ENCODE peak calls at places on chromosomes 6 and 20, in ten cellular contexts. One of them, this sample, is unnamed.

GRCh38 chr20:32210206-32210605 is 2.5 kb downstream of the POFUT1 start:
- DNase-seq in heart right ventricle: no peak
- DNase-seq in bronchial epithelial cell: peak; percentile 28
- DNase-seq in cardiac muscle cell: no peak
- DNase-seq in neuronal stem cell: no peak
- DNase-seq in psoas muscle: no peak
- DNase-seq in esophagus muscularis mucosa: no peak
- DNase-seq in heart left ventricle: no peak
- DNase-seq in tibial nerve: no peak
- DNase-seq in uterus: no peak
- DNase-seq in this sample: no peak

GRCh38 chr20:23150304-23151007 is 64.3 kb upstream of the CD93 start:
- DNase-seq in heart right ventricle: no peak
- DNase-seq in bronchial epithelial cell: no peak
- DNase-seq in cardiac muscle cell: no peak
- DNase-seq in neuronal stem cell: no peak
- DNase-seq in psoas muscle: no peak
- DNase-seq in esophagus muscularis mucosa: no peak
- DNase-seq in heart left ventricle: no peak
- DNase-seq in tibial nerve: no peak
- DNase-seq in uterus: no peak
- DNase-seq in this sample: no peak

GRCh38 chr6:12420626-12421025 is 130.5 kb downstream of the EDN1 start:
- DNase-seq in heart right ventricle: no peak
- DNase-seq in bronchial epithelial cell: peak; percentile 82
- DNase-seq in cardiac muscle cell: no peak
- DNase-seq in neuronal stem cell: peak; percentile 11
- DNase-seq in psoas muscle: no peak
- DNase-seq in esophagus muscularis mucosa: no peak
- DNase-seq in heart left ventricle: no peak
- DNase-seq in tibial nerve: no peak
- DNase-seq in uterus: no peak
- DNase-seq in this sample: no peak

GRCh38 chr20:8131598-8132014 is 460 bp upstream of the PLCB1 start:
- DNase-seq in heart right ventricle: peak; percentile 17
- DNase-seq in bronchial epithelial cell: no peak
- DNase-seq in cardiac muscle cell: peak; percentile 69
- DNase-seq in neuronal stem cell: no peak
- DNase-seq in psoas muscle: no peak
- DNase-seq in esophagus muscularis mucosa: no peak
- DNase-seq in heart left ventricle: no peak
- DNase-seq in tibial nerve: no peak
- DNase-seq in uterus: no peak
- DNase-seq in this sample: no peak

GRCh38 chr6:168865-169455 is 123.3 kb upstream of the DUSP22 start:
- DNase-seq in heart right ventricle: no peak
- DNase-seq in bronchial epithelial cell: peak; percentile 63
- DNase-seq in cardiac muscle cell: peak; percentile 65
- DNase-seq in neuronal stem cell: peak; percentile 35
- DNase-seq in psoas muscle: no peak
- DNase-seq in esophagus muscularis mucosa: no peak
- DNase-seq in heart left ventricle: no peak
- DNase-seq in tibial nerve: no peak
- DNase-seq in uterus: no peak
- DNase-seq in this sample: no peak

GRCh38 chr6:129475477-129476247 is 234.3 kb downstream of the ARHGAP18 start:
- DNase-seq in heart right ventricle: no peak
- DNase-seq in bronchial epithelial cell: no peak
- DNase-seq in cardiac muscle cell: no peak
- DNase-seq in neuronal stem cell: no peak
- DNase-seq in psoas muscle: no peak
- DNase-seq in esophagus muscularis mucosa: no peak
- DNase-seq in heart left ventricle: no peak
- DNase-seq in tibial nerve: no peak
- DNase-seq in uterus: no peak
- DNase-seq in this sample: no peak

GRCh38 chr6:38091626-38092025 is 272.1 kb downstream of the ZFAND3 start:
- DNase-seq in heart right ventricle: no peak
- DNase-seq in bronchial epithelial cell: no peak
- DNase-seq in cardiac muscle cell: no peak
- DNase-seq in neuronal stem cell: no peak
- DNase-seq in psoas muscle: no peak
- DNase-seq in esophagus muscularis mucosa: no peak
- DNase-seq in heart left ventricle: no peak
- DNase-seq in tibial nerve: no peak
- DNase-seq in uterus: no peak
- DNase-seq in this sample: no peak

GRCh38 chr6:15504040-15504491 is 158.8 kb downstream of the DTNBP1 start:
- DNase-seq in heart right ventricle: peak; percentile 57
- DNase-seq in bronchial epithelial cell: no peak
- DNase-seq in cardiac muscle cell: peak; percentile 39
- DNase-seq in neuronal stem cell: no peak
- DNase-seq in psoas muscle: peak; percentile 64
- DNase-seq in esophagus muscularis mucosa: no peak
- DNase-seq in heart left ventricle: peak; percentile 69
- DNase-seq in tibial nerve: peak; percentile 47
- DNase-seq in uterus: peak; percentile 42
- DNase-seq in this sample: no peak

GRCh38 chr20:35511814-35512420 is 17.5 kb downstream of the C20orf173 start:
- DNase-seq in heart right ventricle: no peak
- DNase-seq in bronchial epithelial cell: peak; percentile 29
- DNase-seq in cardiac muscle cell: peak; percentile 67
- DNase-seq in neuronal stem cell: peak; percentile 8
- DNase-seq in psoas muscle: no peak
- DNase-seq in esophagus muscularis mucosa: no peak
- DNase-seq in heart left ventricle: no peak
- DNase-seq in tibial nerve: peak; percentile 19
- DNase-seq in uterus: no peak
- DNase-seq in this sample: peak; percentile 10

GRCh38 chr20:8518878-8519277 is 386.8 kb downstream of the PLCB1 start:
- DNase-seq in heart right ventricle: no peak
- DNase-seq in bronchial epithelial cell: no peak
- DNase-seq in cardiac muscle cell: no peak
- DNase-seq in neuronal stem cell: no peak
- DNase-seq in psoas muscle: no peak
- DNase-seq in esophagus muscularis mucosa: no peak
- DNase-seq in heart left ventricle: no peak
- DNase-seq in tibial nerve: no peak
- DNase-seq in uterus: no peak
- DNase-seq in this sample: no peak

GRCh38 chr6:168956884-168957730 is 296.5 kb downstream of the THBS2 start:
- DNase-seq in heart right ventricle: peak; percentile 59
- DNase-seq in bronchial epithelial cell: peak; percentile 64
- DNase-seq in cardiac muscle cell: peak; percentile 89
- DNase-seq in neuronal stem cell: peak; percentile 50
- DNase-seq in psoas muscle: peak; percentile 64
- DNase-seq in esophagus muscularis mucosa: no peak
- DNase-seq in heart left ventricle: no peak
- DNase-seq in tibial nerve: peak; percentile 70
- DNase-seq in uterus: peak; percentile 74
- DNase-seq in this sample: peak; percentile 91

GRCh38 chr6:122696079-122696478 is 83.4 kb upstream of the FABP7 start:
- DNase-seq in heart right ventricle: no peak
- DNase-seq in bronchial epithelial cell: peak; percentile 92
- DNase-seq in cardiac muscle cell: peak; percentile 27
- DNase-seq in neuronal stem cell: no peak
- DNase-seq in psoas muscle: no peak
- DNase-seq in esophagus muscularis mucosa: no peak
- DNase-seq in heart left ventricle: no peak
- DNase-seq in tibial nerve: no peak
- DNase-seq in uterus: no peak
- DNase-seq in this sample: no peak

GRCh38 chr6:16832027-16832688 is 70.9 kb upstream of the ATXN1 start:
- DNase-seq in heart right ventricle: no peak
- DNase-seq in bronchial epithelial cell: no peak
- DNase-seq in cardiac muscle cell: no peak
- DNase-seq in neuronal stem cell: no peak
- DNase-seq in psoas muscle: no peak
- DNase-seq in esophagus muscularis mucosa: no peak
- DNase-seq in heart left ventricle: no peak
- DNase-seq in tibial nerve: no peak
- DNase-seq in uterus: no peak
- DNase-seq in this sample: no peak

GRCh38 chr6:168002812-168003211 is 5.3 kb downstream of the KIF25 start:
- DNase-seq in heart right ventricle: no peak
- DNase-seq in bronchial epithelial cell: no peak
- DNase-seq in cardiac muscle cell: no peak
- DNase-seq in neuronal stem cell: no peak
- DNase-seq in psoas muscle: no peak
- DNase-seq in esophagus muscularis mucosa: peak; percentile 17
- DNase-seq in heart left ventricle: no peak
- DNase-seq in tibial nerve: no peak
- DNase-seq in uterus: no peak
- DNase-seq in this sample: peak; percentile 31

GRCh38 chr6:53837875-53838806 is 43.3 kb downstream of the LRRC1 start:
- DNase-seq in heart right ventricle: no peak
- DNase-seq in bronchial epithelial cell: no peak
- DNase-seq in cardiac muscle cell: peak; percentile 16
- DNase-seq in neuronal stem cell: peak; percentile 58
- DNase-seq in psoas muscle: no peak
- DNase-seq in esophagus muscularis mucosa: no peak
- DNase-seq in heart left ventricle: no peak
- DNase-seq in tibial nerve: no peak
- DNase-seq in uterus: peak; percentile 22
- DNase-seq in this sample: no peak

GRCh38 chr6:129749749-129750120 is 39.8 kb upstream of the ARHGAP18 start:
- DNase-seq in heart right ventricle: no peak
- DNase-seq in bronchial epithelial cell: peak; percentile 87
- DNase-seq in cardiac muscle cell: peak; percentile 92
- DNase-seq in neuronal stem cell: no peak
- DNase-seq in psoas muscle: no peak
- DNase-seq in esophagus muscularis mucosa: no peak
- DNase-seq in heart left ventricle: no peak
- DNase-seq in tibial nerve: peak; percentile 22
- DNase-seq in uterus: no peak
- DNase-seq in this sample: no peak

GRCh38 chr6:18861182-18861581 is 474.0 kb downstream of the RNF144B start:
- DNase-seq in heart right ventricle: no peak
- DNase-seq in bronchial epithelial cell: peak; percentile 58
- DNase-seq in cardiac muscle cell: no peak
- DNase-seq in neuronal stem cell: no peak
- DNase-seq in psoas muscle: no peak
- DNase-seq in esophagus muscularis mucosa: no peak
- DNase-seq in heart left ventricle: no peak
- DNase-seq in tibial nerve: no peak
- DNase-seq in uterus: no peak
- DNase-seq in this sample: no peak

GRCh38 chr20:59608871-59609270 is 4.5 kb downstream of the PHACTR3 start:
- DNase-seq in heart right ventricle: no peak
- DNase-seq in bronchial epithelial cell: no peak
- DNase-seq in cardiac muscle cell: no peak
- DNase-seq in neuronal stem cell: no peak
- DNase-seq in psoas muscle: no peak
- DNase-seq in esophagus muscularis mucosa: no peak
- DNase-seq in heart left ventricle: no peak
- DNase-seq in tibial nerve: no peak
- DNase-seq in uterus: no peak
- DNase-seq in this sample: no peak
- H3K27me3 ChIP-seq in heart right ventricle: peaks cover 67% of the 10 kb centered on the region
- H3K27me3 ChIP-seq in bronchial epithelial cell: peaks cover 2% of the 10 kb centered on the region
- H3K27me3 ChIP-seq in cardiac muscle cell: peaks cover 28% of the 10 kb centered on the region
- H3K27me3 ChIP-seq in neuronal stem cell: peaks cover 38% of the 10 kb centered on the region
- H3K27me3 ChIP-seq in psoas muscle: peaks cover 53% of the 10 kb centered on the region
- H3K27me3 ChIP-seq in esophagus muscularis mucosa: peaks cover 67% of the 10 kb centered on the region
- H3K27me3 ChIP-seq in heart left ventricle: peaks cover 27% of the 10 kb centered on the region
- H3K27me3 ChIP-seq in tibial nerve: no peaks in the 10 kb centered on the region
- H3K27me3 ChIP-seq in uterus: no peaks in the 10 kb centered on the region
- H3K27me3 ChIP-seq in this sample: no peaks in the 10 kb centered on the region

GRCh38 chr6:165417298-165417865 is 108.0 kb upstream of the C6orf118 start:
- DNase-seq in heart right ventricle: no peak
- DNase-seq in bronchial epithelial cell: no peak
- DNase-seq in cardiac muscle cell: no peak
- DNase-seq in neuronal stem cell: no peak
- DNase-seq in psoas muscle: no peak
- DNase-seq in esophagus muscularis mucosa: no peak
- DNase-seq in heart left ventricle: no peak
- DNase-seq in tibial nerve: no peak
- DNase-seq in uterus: no peak
- DNase-seq in this sample: no peak
- H3K4me3 ChIP-seq in heart right ventricle: no peak overlapping the region
- H3K4me3 ChIP-seq in bronchial epithelial cell: no peak overlapping the region
- H3K4me3 ChIP-seq in cardiac muscle cell: no peak overlapping the region
- H3K4me3 ChIP-seq in neuronal stem cell: no peak overlapping the region
- H3K4me3 ChIP-seq in psoas muscle: no peak overlapping the region
- H3K4me3 ChIP-seq in esophagus muscularis mucosa: no peak overlapping the region
- H3K4me3 ChIP-seq in heart left ventricle: no peak overlapping the region
- H3K4me3 ChIP-seq in tibial nerve: no peak overlapping the region
- H3K4me3 ChIP-seq in uterus: no peak overlapping the region
- H3K4me3 ChIP-seq in this sample: no peak overlapping the region

GRCh38 chr20:3672864-3673550 is 8.8 kb downstream of the ADAM33 start:
- DNase-seq in heart right ventricle: no peak
- DNase-seq in bronchial epithelial cell: no peak
- DNase-seq in cardiac muscle cell: no peak
- DNase-seq in neuronal stem cell: no peak
- DNase-seq in psoas muscle: no peak
- DNase-seq in esophagus muscularis mucosa: no peak
- DNase-seq in heart left ventricle: peak; percentile 51
- DNase-seq in tibial nerve: no peak
- DNase-seq in uterus: no peak
- DNase-seq in this sample: no peak
- H3K27me3 ChIP-seq in heart right ventricle: peaks cover 59% of the 10 kb centered on the region
- H3K27me3 ChIP-seq in bronchial epithelial cell: peaks cover 30% of the 10 kb centered on the region
- H3K27me3 ChIP-seq in cardiac muscle cell: peaks cover 52% of the 10 kb centered on the region
- H3K27me3 ChIP-seq in neuronal stem cell: peaks cover 41% of the 10 kb centered on the region
- H3K27me3 ChIP-seq in psoas muscle: peaks cover 36% of the 10 kb centered on the region
- H3K27me3 ChIP-seq in esophagus muscularis mucosa: peaks cover 25% of the 10 kb centered on the region
- H3K27me3 ChIP-seq in heart left ventricle: peaks cover 16% of the 10 kb centered on the region
- H3K27me3 ChIP-seq in tibial nerve: no peaks in the 10 kb centered on the region
- H3K27me3 ChIP-seq in uterus: no peaks in the 10 kb centered on the region
- H3K27me3 ChIP-seq in this sample: no peaks in the 10 kb centered on the region

DNA sequence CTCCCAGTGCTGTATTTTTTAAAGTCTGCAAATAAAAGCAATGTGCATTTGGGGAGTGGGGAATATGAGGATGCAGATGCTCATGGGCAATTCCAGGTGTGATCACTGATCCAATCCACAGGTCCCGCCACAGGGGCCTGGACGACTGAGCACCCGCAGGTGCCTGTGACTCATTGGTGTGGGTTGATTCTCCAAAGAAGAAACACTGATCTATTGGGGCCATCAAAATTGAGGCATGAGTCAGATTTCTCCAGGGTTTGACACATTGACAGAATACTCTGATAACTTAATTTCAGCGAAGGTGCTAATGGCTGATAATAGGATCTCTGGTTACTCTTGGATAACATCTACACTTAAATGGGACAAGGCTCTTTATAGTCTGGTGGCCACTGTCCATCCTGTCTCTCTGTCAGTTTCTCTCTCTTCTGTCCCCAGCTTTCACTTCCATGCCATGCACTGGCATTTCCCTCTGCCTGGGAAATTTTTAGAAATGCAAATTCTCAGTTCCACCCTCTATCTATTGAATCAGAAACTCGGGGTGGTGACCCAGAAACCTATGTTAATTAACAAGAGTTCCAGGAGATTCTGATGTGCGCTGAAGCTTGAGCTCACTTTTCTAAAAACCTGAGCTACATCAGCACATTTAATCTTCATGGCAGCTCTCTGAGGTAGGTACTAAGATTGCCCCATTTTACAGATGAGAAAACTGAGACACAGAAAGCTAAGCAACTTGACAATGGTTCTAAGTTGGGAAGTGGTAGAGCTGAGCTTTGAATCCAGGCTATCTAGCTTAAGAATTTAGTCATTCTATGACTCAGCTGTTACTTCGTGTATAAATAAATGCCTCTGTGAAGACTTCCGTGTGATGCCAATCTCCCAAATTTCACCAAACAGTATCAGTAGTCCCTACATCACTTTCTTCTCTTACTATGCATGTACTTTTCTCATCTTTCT is 10.2 kb upstream of the RCAN2 start:
- DNase-seq in heart right ventricle: no peak
- DNase-seq in bronchial epithelial cell: peak; percentile 31
- DNase-seq in cardiac muscle cell: no peak
- DNase-seq in neuronal stem cell: no peak
- DNase-seq in psoas muscle: no peak
- DNase-seq in esophagus muscularis mucosa: no peak
- DNase-seq in heart left ventricle: no peak
- DNase-seq in tibial nerve: no peak
- DNase-seq in uterus: no peak
- DNase-seq in this sample: no peak
- H3K4me3 ChIP-seq in heart right ventricle: no peak overlapping the region
- H3K4me3 ChIP-seq in bronchial epithelial cell: no peak overlapping the region
- H3K4me3 ChIP-seq in cardiac muscle cell: no peak overlapping the region
- H3K4me3 ChIP-seq in neuronal stem cell: no peak overlapping the region
- H3K4me3 ChIP-seq in psoas muscle: no peak overlapping the region
- H3K4me3 ChIP-seq in esophagus muscularis mucosa: no peak overlapping the region
- H3K4me3 ChIP-seq in heart left ventricle: no peak overlapping the region
- H3K4me3 ChIP-seq in tibial nerve: no peak overlapping the region
- H3K4me3 ChIP-seq in uterus: no peak overlapping the region
- H3K4me3 ChIP-seq in this sample: no peak overlapping the region

This sample was measured in aorta.